ENCODE peak calls at places on chromosomes 1 and 21, in seven cellular contexts. W is CD8-positive, alpha-beta T cell; S is mammary epithelial cell; M is heart right ventricle; E is effector memory CD4-positive, alpha-beta T cell; V is tibial artery; N is left lung. G is an unnamed sample. For H3K4me1, the result is how much of the 10 kb centered on the place peaks cover.

GRCh38 chr1:98903261-98903660 is 101.4 kb downstream of the PLPPR5 start:
- DNase-seq in W (no peak), S (peak), M (no peak), E (no peak), V (no peak), N (no peak), G (peak)

GRCh38 chr1:69913967-69914366 is 291.4 kb downstream of the LRRC40 start:
- DNase-seq in W (no peak), S (no peak), M (peak), E (no peak), V (no peak), N (no peak), G (peak)

GRCh38 chr1:33089457-33089856 is 8.5 kb downstream of the AZIN2 start:
- DNase-seq in W (no peak), S (no peak), M (no peak), E (no peak), V (no peak), N (no peak), G (no peak)

GRCh38 chr1:187605736-187606135 is 777.0 kb downstream of the PLA2G4A start:
- DNase-seq in W (no peak), S (no peak), M (no peak), E (no peak), V (no peak), N (no peak), G (no peak)

GRCh38 chr1:111234258-111234657 is 6.7 kb downstream of the CHI3L2 start:
- DNase-seq in W (no peak), S (peak), M (no peak), E (no peak), V (no peak), N (no peak), G (no peak)

GRCh38 chr21:45753445-45753844 is 109.9 kb downstream of the PCBP3 start:
- DNase-seq in W (no peak), S (no peak), M (no peak), E (no peak), V (no peak), N (no peak), G (no peak)

GRCh38 chr21:42350899-42351543 is at the start of gene TFF2:
- DNase-seq in W (no peak), S (no peak), M (no peak), E (no peak), V (peak), N (no peak), G (no peak)

GRCh38 chr1:200628223-200628868 is 7.8 kb upstream of the KIF14 start:
- DNase-seq in W (no peak), S (no peak), M (no peak), E (peak), V (no peak), N (no peak), G (no peak)

GRCh38 chr1:228695015-228695955 is 40.0 kb upstream of the RHOU start:
- DNase-seq in W (no peak), S (peak), M (no peak), E (no peak), V (no peak), N (no peak), G (no peak)

GRCh38 chr1:64378826-64379225 is 91.1 kb upstream of the CACHD1 start:
- DNase-seq in W (no peak), S (no peak), M (no peak), E (no peak), V (no peak), N (no peak), G (no peak)

DNA sequence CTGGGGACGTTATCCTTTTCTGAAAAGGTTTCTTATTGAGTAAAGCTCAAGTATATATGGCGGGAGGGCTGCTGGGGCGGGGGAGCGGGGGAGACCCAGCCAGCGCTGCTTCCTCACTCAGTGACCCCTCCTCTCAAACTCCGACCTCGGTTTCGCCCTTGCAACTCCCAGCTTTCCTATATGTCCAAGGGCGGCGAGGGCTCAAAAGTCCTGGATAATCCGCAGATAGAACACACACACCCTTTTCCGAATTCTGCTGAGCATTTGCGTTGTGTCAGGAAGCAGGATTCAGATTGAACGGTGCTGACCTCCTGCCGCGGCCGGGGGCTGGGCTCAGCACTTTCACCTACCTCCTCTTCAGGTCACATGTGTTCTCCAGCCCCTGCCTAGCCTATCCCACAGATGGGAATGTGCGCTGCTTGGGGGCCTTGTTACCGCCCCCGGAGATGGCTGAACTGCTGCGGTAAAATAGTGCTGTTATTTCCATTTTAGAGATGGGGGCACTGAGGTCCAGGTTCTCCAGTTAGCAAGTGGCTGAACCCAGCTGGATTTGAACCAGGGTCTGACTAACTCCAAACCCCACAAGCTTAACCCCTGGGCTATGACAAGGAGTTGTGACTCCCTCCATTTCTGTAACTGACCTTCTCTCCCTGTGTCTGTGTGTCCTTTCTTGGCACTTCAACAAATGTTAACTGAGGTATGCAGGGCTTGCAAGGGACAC is 795 bp upstream of the AHDC1 start:
- DNase-seq in W (no peak), S (no peak), M (no peak), E (no peak), V (no peak), N (no peak), G (no peak)
- H3K4me1 ChIP-seq in W (half or more), S (under half), M (under half), E (under half), V (under half), N (under half), G (under half)

DNA sequence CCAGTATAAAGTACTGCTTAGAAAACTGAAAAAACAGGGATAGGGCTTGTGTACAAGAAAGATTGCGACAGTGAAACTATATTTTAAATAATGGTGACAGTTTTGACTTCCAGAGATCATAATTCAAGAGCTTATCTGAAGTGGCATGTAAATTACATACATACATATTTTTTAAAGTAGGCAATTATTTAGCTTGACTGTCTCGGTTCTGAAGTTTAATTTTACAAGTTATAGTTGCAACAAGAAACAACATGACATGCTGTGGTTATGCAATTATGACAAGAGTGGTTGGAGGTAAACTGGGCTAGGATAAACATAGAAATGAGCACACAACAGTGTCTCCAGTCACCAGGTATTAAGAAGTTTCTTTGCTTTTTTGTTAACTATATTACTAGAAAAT is 4.1 kb downstream of the C1orf21 start:
- DNase-seq in W (no peak), S (peak), M (no peak), E (no peak), V (no peak), N (no peak), G (no peak)
- H3K4me3 ChIP-seq in W (no peak), S (no peak), M (no peak), E (no peak), V (no peak), N (no peak), G (no peak)

GRCh38 chr1:198178615-198179014 is 21.8 kb downstream of the NEK7 start:
- DNase-seq in W (no peak), S (no peak), M (no peak), E (no peak), V (no peak), N (no peak), G (no peak)

GRCh38 chr1:198175418-198176170 is 18.8 kb downstream of the NEK7 start:
- DNase-seq in W (no peak), S (no peak), M (no peak), E (no peak), V (no peak), N (no peak), G (no peak)

GRCh38 chr1:198173832-198174231 is 17.0 kb downstream of the NEK7 start:
- DNase-seq in W (no peak), S (no peak), M (no peak), E (no peak), V (no peak), N (no peak), G (no peak)

GRCh38 chr1:198174297-198174696 is 17.5 kb downstream of the NEK7 start:
- DNase-seq in W (no peak), S (no peak), M (no peak), E (no peak), V (no peak), N (no peak), G (no peak)

GRCh38 chr1:198176179-198176578 is 19.4 kb downstream of the NEK7 start:
- DNase-seq in W (no peak), S (no peak), M (no peak), E (no peak), V (no peak), N (no peak), G (no peak)
- H3K27ac ChIP-seq in W (peak), S (no peak), M (no peak), E (peak), V (no peak), N (peak), G (no peak)

GRCh38 chr1:227062306-227062705 is 122.2 kb downstream of the COQ8A start:
- DNase-seq in W (no peak), S (no peak), M (no peak), E (no peak), V (no peak), N (no peak), G (peak)
- H3K4me1 ChIP-seq in W (under half), S (under half), M (under half), E (under half), V (under half), N (under half), G (under half)

GRCh38 chr21:14734191-14734590 is 188.1 kb upstream of the SAMSN1 start:
- DNase-seq in W (no peak), S (no peak), M (no peak), E (no peak), V (no peak), N (no peak), G (no peak)
- H3K4me3 ChIP-seq in W (no peak), S (no peak), M (no peak), E (no peak), V (no peak), N (no peak), G (no peak)